ENCODE peak calls at places on chromosomes 13 and 19, in four cellular contexts. P is CD8-positive, alpha-beta memory T cell; X is upper lobe of right lung; K is PC-3. U is an unnamed sample.
A peak's percentile ranks its signal among the peaks of the same experiment; 100 is the strongest.

GRCh38 chr19:32581704-32582164 is 744 bp downstream of the PDCD5 start:
- DNase-seq in K (peak; percentile 3), X (no peak), P (no peak), U (no peak)

GRCh38 chr13:33191425-33192221 is 93.9 kb downstream of the STARD13 start:
- DNase-seq in X (no peak), P (no peak), K (no peak), U (no peak)

GRCh38 chr19:35903550-35904179 is 1.3 kb downstream of the HCST start:
- DNase-seq in K (peak; percentile 59), X (peak; percentile 94), P (peak; percentile 84), U (peak; percentile 84)

GRCh38 chr13:101267656-101268055 is 148.7 kb downstream of the NALCN start:
- DNase-seq in P (no peak), X (no peak), K (peak; percentile 93), U (no peak)

GRCh38 chr13:50691176-50691681 is 152.3 kb downstream of the DLEU7 start:
- DNase-seq in K (no peak), P (no peak), X (no peak), U (peak; percentile 36)

GRCh38 chr19:40605201-40605971 is 4.2 kb downstream of the LTBP4 start:
- DNase-seq in P (peak; percentile 75), X (peak; percentile 92), K (peak; percentile 83), U (peak; percentile 97)

GRCh38 chr13:105897575-105897974 is 637.9 kb downstream of the EFNB2 start:
- DNase-seq in P (no peak), X (no peak), K (no peak), U (no peak)

GRCh38 chr13:35599385-35599784 is 122.9 kb upstream of the MAB21L1 start:
- DNase-seq in K (no peak), P (no peak), X (no peak), U (no peak)

GRCh38 chr19:6678690-6679109 is 8.7 kb upstream of the TNFSF14 start:
- DNase-seq in K (peak; percentile 79), X (no peak), P (no peak), U (no peak)

GRCh38 chr13:100859861-100860260 is 185.3 kb upstream of the TMTC4 start:
- DNase-seq in K (no peak), X (no peak), P (no peak), U (no peak)

GRCh38 chr19:7992575-7992974 is 12.9 kb downstream of the ELAVL1 start:
- DNase-seq in X (no peak), P (no peak), K (peak; percentile 96), U (no peak)

GRCh38 chr19:11279505-11280236 is 16.3 kb upstream of the TSPAN16 start:
- DNase-seq in K (no peak), P (no peak), X (no peak), U (peak; percentile 70)

GRCh38 chr19:17718988-17719711 is at the start of gene MAP1S:
- DNase-seq in X (peak; percentile 84), K (peak; percentile 47), P (peak; percentile 47), U (peak; percentile 52)

GRCh38 chr19:5953680-5954213 is 24.2 kb downstream of the RANBP3 start:
- DNase-seq in P (no peak), X (no peak), K (no peak), U (no peak)

GRCh38 chr19:280541-281007 is 10.6 kb downstream of the PLPP2 start:
- DNase-seq in K (no peak), P (no peak), X (peak; percentile 51), U (no peak)

GRCh38 chr19:4582112-4582553 is 22.6 kb upstream of the SEMA6B start:
- DNase-seq in P (no peak), K (no peak), X (no peak), U (no peak)

GRCh38 chr13:105920375-105920774 is 615.1 kb downstream of the EFNB2 start:
- DNase-seq in P (no peak), K (peak; percentile 85), X (no peak), U (no peak)

GRCh38 chr19:46716672-46717033 is 261 bp downstream of the PRKD2 start:
- DNase-seq in P (no peak), K (no peak), X (no peak), U (no peak)

GRCh38 chr13:100506154-100506553 is 82.4 kb downstream of the GGACT start:
- DNase-seq in X (no peak), K (no peak), P (no peak), U (peak; percentile 48)

GRCh38 chr19:36572593-36573019 is 486 bp downstream of the ZNF529 start:
- DNase-seq in X (no peak), P (no peak), K (no peak), U (no peak)

GRCh38 chr19:50736338-50736737 is 13.2 kb downstream of the CLEC11A start:
- DNase-seq in X (no peak), P (no peak), K (no peak), U (no peak)

GRCh38 chr13:30108216-30108912 is 199.0 kb downstream of the KATNAL1 start:
- DNase-seq in K (no peak), P (no peak), X (no peak), U (no peak)

GRCh38 chr19:1608414-1609391 is 3.4 kb upstream of the UQCR11 start:
- DNase-seq in X (no peak), P (no peak), K (peak; percentile 58), U (no peak)

GRCh38 chr13:70249332-70250064 is 141.2 kb upstream of the KLHL1 start:
- DNase-seq in P (no peak), X (no peak), K (peak; percentile 78), U (no peak)

GRCh38 chr19:46659151-46660007 is 1.6 kb downstream of the DACT3 start:
- DNase-seq in K (no peak), X (peak; percentile 68), P (no peak), U (no peak)

GRCh38 chr19:18464646-18465045 is 26.7 kb upstream of the ISYNA1 start:
- DNase-seq in K (peak; percentile 49), P (no peak), X (peak; percentile 78), U (no peak)

GRCh38 chr19:715347-715746 is 6.6 kb downstream of the PALM start:
- DNase-seq in K (no peak), X (no peak), P (no peak), U (no peak)

GRCh38 chr13:40476175-40476958 is 190.1 kb downstream of the FOXO1 start:
- DNase-seq in P (no peak), X (no peak), K (peak; percentile 18), U (no peak)

GRCh38 chr19:46489445-46490272 is 6.0 kb downstream of the PNMA8B start:
- DNase-seq in P (no peak), K (no peak), X (peak; percentile 80), U (no peak)

GRCh38 chr13:111344471-111345191 is 24.2 kb downstream of the TEX29 start:
- DNase-seq in X (peak; percentile 89), P (no peak), K (peak; percentile 43), U (no peak)

GRCh38 chr13:72025836-72026235 is 158.8 kb upstream of the DACH1 start:
- DNase-seq in K (no peak), P (no peak), X (no peak), U (no peak)

GRCh38 chr13:46797468-46798237 is 692 bp upstream of the ESD start:
- DNase-seq in X (no peak), K (no peak), P (no peak), U (no peak)

GRCh38 chr13:39522329-39522728 is 80.7 kb downstream of the LHFPL6 start:
- DNase-seq in X (no peak), P (no peak), K (no peak), U (no peak)

GRCh38 chr19:12965017-12965811 is 4.2 kb upstream of the DAND5 start:
- DNase-seq in K (peak; percentile 89), P (peak; percentile 72), X (peak; percentile 92), U (peak; percentile 73)

GRCh38 chr13:77535448-77535847 is at the start of gene SCEL:
- DNase-seq in K (peak; percentile 66), X (no peak), P (no peak), U (no peak)

GRCh38 chr13:77533875-77534788 is 1.4 kb upstream of the SCEL start:
- DNase-seq in X (no peak), P (no peak), K (peak; percentile 50), U (peak; percentile 48)

GRCh38 chr13:77532983-77533382 is 2.5 kb upstream of the SCEL start:
- DNase-seq in X (no peak), P (no peak), K (no peak), U (no peak)

GRCh38 chr13:77537302-77537919 is 1.9 kb downstream of the SCEL start:
- DNase-seq in K (peak; percentile 83), P (no peak), X (no peak), U (no peak)

GRCh38 chr13:77536358-77536757 is 852 bp downstream of the SCEL start:
- DNase-seq in P (no peak), K (peak; percentile 49), X (no peak), U (no peak)
- H3K36me3 ChIP-seq in P (no peaks in the 10 kb centered on the region), K (no peaks in the 10 kb centered on the region), X (no peaks in the 10 kb centered on the region), U (no peaks in the 10 kb centered on the region)

DNA sequence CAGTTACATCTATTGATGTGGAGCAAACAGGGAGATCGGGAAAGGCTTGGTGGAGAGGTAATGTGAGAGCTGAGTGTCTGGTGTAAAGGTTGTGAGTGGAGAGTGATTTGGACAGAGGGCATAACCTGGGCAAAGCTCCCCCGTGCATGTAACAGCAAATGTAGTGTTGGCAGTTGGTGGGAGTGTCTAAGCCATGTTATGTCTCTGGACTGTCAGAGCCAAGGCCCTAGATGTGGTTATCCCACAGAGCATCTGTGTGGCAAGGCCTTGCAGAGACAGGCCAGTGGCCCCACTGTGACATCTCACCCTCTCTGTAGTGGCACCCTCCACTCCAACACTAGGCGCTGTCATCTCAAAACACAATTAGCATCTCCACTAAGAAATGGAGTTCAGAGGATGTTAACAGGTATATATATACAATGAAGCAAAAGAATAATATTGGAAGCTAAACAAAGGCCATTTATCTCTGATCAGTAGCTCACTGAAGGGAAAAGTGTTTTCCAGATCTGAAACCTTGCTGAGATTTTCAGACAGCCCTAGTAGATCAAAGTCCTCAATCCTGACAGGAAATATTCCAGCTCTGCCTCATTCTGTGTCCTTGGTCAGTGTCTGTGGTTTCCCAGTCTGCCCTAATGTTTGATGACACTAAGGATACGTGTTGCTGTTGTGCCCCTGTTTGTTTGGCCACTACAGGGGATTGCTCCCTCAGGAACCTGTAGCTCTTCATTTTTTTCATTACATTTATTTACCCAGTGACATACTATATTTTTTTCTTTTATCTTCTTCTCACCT is 20.2 kb downstream of the POLR1D start:
- DNase-seq in X (no peak), P (no peak), K (no peak), U (no peak)
- H3K4me1 ChIP-seq in X (peaks cover 20% of the 10 kb centered on the region), P (peaks cover 6% of the 10 kb centered on the region), K (peaks cover 10% of the 10 kb centered on the region), U (no peaks in the 10 kb centered on the region)

DNA sequence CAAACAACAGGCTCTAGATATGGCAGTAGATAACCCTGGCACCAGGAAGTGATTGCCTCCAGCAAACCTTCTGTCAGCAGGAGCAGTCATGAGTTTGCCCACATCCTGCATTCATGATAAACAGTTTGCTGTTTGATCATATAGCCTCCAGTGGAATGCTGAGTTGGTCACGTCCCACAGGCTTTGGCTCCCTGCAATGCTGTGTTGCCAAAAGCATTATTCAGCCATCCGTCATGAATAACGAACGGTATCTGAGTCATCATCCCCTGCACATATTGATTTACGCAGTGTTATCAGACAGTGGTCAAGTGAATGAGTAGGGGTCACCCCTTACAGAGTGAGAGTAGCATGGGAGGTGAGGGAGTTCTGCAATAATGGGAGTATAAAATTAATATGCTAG is 21.9 kb upstream of the ZNF432 start:
- DNase-seq in X (no peak), K (peak; percentile 63), P (no peak), U (no peak)
- H3K36me3 ChIP-seq in X (peaks cover 77% of the 10 kb centered on the region), K (peaks cover 99% of the 10 kb centered on the region), P (peaks cover 53% of the 10 kb centered on the region), U (peaks cover 67% of the 10 kb centered on the region)

DNA sequence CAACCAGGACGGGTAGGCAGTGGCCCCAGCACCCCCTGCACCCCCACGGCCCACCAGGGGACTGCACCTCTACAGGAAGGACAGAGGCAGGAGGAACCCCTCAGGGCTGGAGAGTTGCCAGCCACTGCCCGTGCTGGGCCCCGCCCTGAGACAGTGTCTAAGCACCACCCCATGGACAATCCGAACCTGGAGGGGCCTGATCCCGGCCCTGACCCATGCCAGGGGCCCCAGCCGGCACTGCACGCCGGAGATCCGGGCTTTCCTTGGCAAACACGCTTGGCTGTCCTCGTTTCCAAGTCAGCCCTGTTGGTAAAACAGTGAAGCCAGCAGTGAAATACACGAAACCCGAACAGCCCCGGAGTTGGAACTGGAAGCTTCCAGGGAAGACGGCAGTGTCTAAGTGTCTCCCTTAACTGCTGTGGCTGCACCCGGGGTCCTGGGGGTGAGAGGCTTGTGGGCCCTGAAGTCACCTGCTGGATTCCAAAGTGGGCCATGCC is 31.1 kb downstream of the RASA3 start:
- DNase-seq in X (peak; percentile 62), P (no peak), K (no peak), U (no peak)
- H3K4me1 ChIP-seq in X (peaks cover 4% of the 10 kb centered on the region), P (peaks cover 80% of the 10 kb centered on the region), K (no peaks in the 10 kb centered on the region), U (peaks cover 29% of the 10 kb centered on the region)